ENCODE peak calls at places on chromosomes 5 and 9, in seven cellular contexts. T, C, N, K, J, Q and M are unnamed samples.

GRCh38 chr5:67037171-67037570 is 159.4 kb downstream of the CD180 start:
- DNase-seq in T (no peak), C (no peak), N (no peak), K (peak), J (peak), Q (no peak), M (no peak)

GRCh38 chr5:119049824-119050449 is 20.9 kb upstream of the DMXL1 start:
- DNase-seq in T (no peak), C (peak), N (no peak), K (no peak), J (peak), Q (no peak), M (peak)

GRCh38 chr5:72079288-72079687 is 28.0 kb upstream of the MAP1B start:
- DNase-seq in T (peak), C (no peak), N (no peak), K (no peak), J (peak), Q (peak), M (peak)

GRCh38 chr9:7790819-7791182 is 8.8 kb downstream of the DMAC1 start:
- DNase-seq in T (no peak), C (no peak), N (no peak), K (no peak), J (no peak), Q (no peak), M (no peak)

GRCh38 chr5:152634596-152634995 is 229.5 kb upstream of the NMUR2 start:
- DNase-seq in T (no peak), C (no peak), N (no peak), K (no peak), J (no peak), Q (peak), M (no peak)

GRCh38 chr9:137650259-137650658 is 31.5 kb downstream of the EHMT1 start:
- DNase-seq in T (no peak), C (no peak), N (no peak), K (no peak), J (no peak), Q (no peak), M (no peak)

GRCh38 chr5:179146277-179146676 is 86.1 kb downstream of the ZNF354C start:
- DNase-seq in T (peak), C (no peak), N (peak), K (no peak), J (no peak), Q (no peak), M (no peak)

GRCh38 chr9:104276709-104277245 is 182.7 kb downstream of the SMC2 start:
- DNase-seq in T (no peak), C (no peak), N (no peak), K (no peak), J (peak), Q (no peak), M (peak)